ENCODE peak calls at places on chromosomes 2 and 18, in eight cellular contexts. E is GM23248, F is neural progenitor cell, G is SJCRH30, N is NB4, R is tibial artery, M is mesendoderm, W is cardiac muscle cell. V is an unnamed sample.

GRCh38 chr18:21458322-21458721 is 142.2 kb downstream of the ESCO1 start:
- DNase-seq in E (no peak), F (no peak), G (no peak), N (no peak), R (no peak), M (no peak), W (no peak), V (no peak)

GRCh38 chr2:77725045-77725444 is 202.9 kb upstream of the LRRTM4 start:
- DNase-seq in E (no peak), F (no peak), G (no peak), N (no peak), R (no peak), M (no peak), W (no peak), V (no peak)

GRCh38 chr2:240247241-240247867 is 106.9 kb upstream of the OTOS start:
- DNase-seq in E (peak), F (no peak), G (no peak), N (no peak), R (no peak), M (no peak), W (no peak), V (no peak)

GRCh38 chr2:96916156-96917007 is 46.5 kb upstream of the SEMA4C start:
- DNase-seq in E (no peak), F (no peak), G (no peak), N (no peak), R (no peak), M (no peak), W (no peak), V (no peak)

GRCh38 chr2:109213646-109214417 is 84.8 kb downstream of the SH3RF3 start:
- DNase-seq in E (peak), F (no peak), G (peak), N (peak), R (no peak), M (no peak), W (no peak), V (no peak)

GRCh38 chr2:105754011-105754410 is 9.3 kb downstream of the NCK2 start:
- DNase-seq in E (no peak), F (no peak), G (no peak), N (no peak), R (no peak), M (no peak), W (no peak), V (no peak)

GRCh38 chr2:239856620-239857285 is 168.4 kb downstream of the NDUFA10 start:
- DNase-seq in E (no peak), F (no peak), G (no peak), N (no peak), R (no peak), M (no peak), W (no peak), V (no peak)

GRCh38 chr2:178761759-178762371 is 45.4 kb downstream of the TTN start:
- DNase-seq in E (peak), F (peak), G (peak), N (peak), R (no peak), M (peak), W (peak), V (no peak)

GRCh38 chr2:11898576-11898975 is 152.1 kb downstream of the LPIN1 start:
- DNase-seq in E (no peak), F (no peak), G (no peak), N (no peak), R (no peak), M (no peak), W (no peak), V (no peak)

GRCh38 chr2:3959372-3959771 is 256.0 kb downstream of the DCDC2C start:
- DNase-seq in E (peak), F (peak), G (peak), N (peak), R (no peak), M (peak), W (peak), V (no peak)

GRCh38 chr2:45867349-45867748 is 215.9 kb downstream of the PRKCE start:
- DNase-seq in E (no peak), F (no peak), G (no peak), N (no peak), R (no peak), M (no peak), W (no peak), V (no peak)
- H3K4me3 ChIP-seq in E (no peak), F (no peak), G (no peak), N (no peak), R (no peak), M (no peak), W (no peak), V (no peak)

GRCh38 chr18:74916773-74917393 is 292.1 kb downstream of the PTGR3 start:
- DNase-seq in E (no peak), F (no peak), G (no peak), N (no peak), R (no peak), M (no peak), W (no peak), V (no peak)

GRCh38 chr18:74918276-74918675 is 290.7 kb downstream of the PTGR3 start:
- DNase-seq in E (no peak), F (no peak), G (no peak), N (no peak), R (no peak), M (no peak), W (no peak), V (no peak)

GRCh38 chr18:74921057-74921820 is 287.7 kb downstream of the PTGR3 start:
- DNase-seq in E (no peak), F (no peak), G (no peak), N (no peak), R (no peak), M (peak), W (no peak), V (no peak)
- H3K4me3 ChIP-seq in E (no peak), F (no peak), G (no peak), N (no peak), R (no peak), M (no peak), W (no peak), V (no peak)

DNA sequence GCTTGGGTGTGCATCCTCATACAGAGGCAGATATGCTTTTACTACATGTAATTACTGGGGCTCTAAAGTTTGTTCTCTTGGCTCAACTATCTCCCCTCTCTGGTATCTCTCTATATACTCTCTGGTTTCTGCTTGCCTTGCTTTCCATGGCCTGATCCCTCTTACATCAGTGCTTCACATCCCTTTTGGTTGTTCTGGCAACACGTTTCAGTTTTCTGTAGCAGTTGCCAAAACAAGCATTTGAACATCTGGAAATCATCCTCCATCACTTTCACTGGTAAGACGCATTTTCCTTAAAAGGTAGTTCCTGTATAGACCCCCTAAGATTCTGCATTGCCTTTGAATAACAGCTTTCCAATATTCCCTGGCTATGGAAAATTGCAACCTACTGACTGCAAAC is 26.0 kb downstream of the COL5A2 start:
- DNase-seq in E (peak), F (no peak), G (no peak), N (no peak), R (no peak), M (no peak), W (no peak), V (no peak)
- H3K4me3 ChIP-seq in E (no peak), F (no peak), G (no peak), N (no peak), R (no peak), M (no peak), W (no peak), V (no peak)

GRCh38 chr2:197297772-197298318 is 12.7 kb downstream of the ANKRD44 start:
- DNase-seq in E (no peak), F (no peak), G (no peak), N (no peak), R (no peak), M (no peak), W (no peak), V (no peak)
- H3K4me3 ChIP-seq in E (no peak), F (no peak), G (no peak), N (no peak), R (no peak), M (no peak), W (no peak), V (no peak)

GRCh38 chr2:129876576-129876975 is 102.9 kb upstream of the RAB6C start:
- DNase-seq in E (no peak), F (no peak), G (peak), N (no peak), R (no peak), M (no peak), W (no peak), V (no peak)
- H3K4me3 ChIP-seq in E (peak), F (peak), G (peak), N (peak), R (peak), M (no peak), W (peak), V (peak)

DNA sequence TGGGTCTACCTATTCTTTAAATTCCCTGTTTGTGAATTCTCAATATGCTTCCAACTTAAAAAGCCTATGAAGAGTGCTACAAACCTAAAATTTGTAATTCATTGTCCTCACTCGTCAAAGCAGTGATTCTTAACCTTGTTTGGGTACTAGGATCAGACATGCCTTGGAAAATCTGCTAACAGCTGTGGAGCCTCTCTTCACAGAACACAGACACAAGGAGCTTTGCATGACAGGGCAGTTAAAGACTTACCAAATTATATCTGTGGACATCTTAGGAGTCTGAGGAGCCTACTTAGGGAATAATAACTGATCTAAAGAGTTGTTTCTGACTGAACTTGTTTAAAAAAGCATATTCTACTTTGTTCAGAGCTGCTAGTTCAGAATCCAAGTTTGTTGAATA is 38.1 kb downstream of the TMEM87B start:
- DNase-seq in E (peak), F (no peak), G (no peak), N (no peak), R (no peak), M (no peak), W (no peak), V (no peak)
- H3K4me3 ChIP-seq in E (no peak), F (no peak), G (no peak), N (no peak), R (no peak), M (no peak), W (no peak), V (no peak)